ENCODE peak calls at places on chromosome 6, in ten cellular contexts. U is fibroblast of lung, Z is neural progenitor cell, X is H9, D is Karpas-422, F is OCI-LY7, O is PC-3, R is SK-N-SH, M is IMR-90, P is GM23338. V is an unnamed sample.

GRCh38 chr6:20669571-20670314 is 135.5 kb downstream of the CDKAL1 start:
- DNase-seq in O (no peak), U (no peak), Z (no peak), M (peak), D (no peak), F (no peak), P (no peak), R (no peak), X (no peak), V (no peak)

GRCh38 chr6:15364401-15365037 is 118.7 kb downstream of the JARID2 start:
- DNase-seq in F (no peak), U (no peak), X (no peak), O (no peak), Z (no peak), R (no peak), D (no peak), M (no peak), P (no peak), V (no peak)

GRCh38 chr6:45148278-45148677 is 179.9 kb upstream of the RUNX2 start:
- DNase-seq in O (no peak), D (no peak), X (no peak), U (peak), P (no peak), R (no peak), M (peak), Z (no peak), F (no peak), V (peak)

GRCh38 chr6:11858439-11858838 is 79.8 kb upstream of the ADTRP start:
- DNase-seq in O (no peak), X (no peak), R (no peak), F (no peak), M (no peak), P (no peak), U (no peak), D (no peak), Z (no peak), V (no peak)

GRCh38 chr6:29968130-29968529 is 25.8 kb downstream of the HLA-A start:
- DNase-seq in P (peak), Z (no peak), M (peak), D (no peak), O (peak), F (no peak), U (no peak), R (no peak), X (no peak), V (peak)

GRCh38 chr6:104700371-104701185 is 159.1 kb downstream of the HACE1 start:
- DNase-seq in U (no peak), R (no peak), F (no peak), M (no peak), X (no peak), Z (peak), P (peak), O (no peak), D (no peak), V (no peak)

GRCh38 chr6:166672624-166673165 is 45.6 kb upstream of the RPS6KA2 start:
- DNase-seq in P (no peak), O (no peak), M (no peak), Z (no peak), D (no peak), X (no peak), U (no peak), F (no peak), R (peak), V (no peak)

GRCh38 chr6:15522026-15522425 is 140.8 kb downstream of the DTNBP1 start:
- DNase-seq in Z (no peak), P (no peak), M (no peak), D (no peak), U (no peak), X (peak), F (no peak), O (no peak), R (no peak), V (no peak)

GRCh38 chr6:39227476-39227875 is 1.8 kb downstream of the KCNK5 start:
- DNase-seq in O (no peak), Z (no peak), R (no peak), X (no peak), P (no peak), D (no peak), M (no peak), U (no peak), F (no peak), V (no peak)
- H3K4me2 ChIP-seq in O (no peak), Z (peak), R (no peak), X (peak), P (peak), D (no peak), M (no peak), U (no peak), F (no peak), V (no peak)

GRCh38 chr6:4776493-4776966 is 326 bp downstream of the CDYL start:
- DNase-seq in M (no peak), X (peak), F (peak), R (peak), O (no peak), P (peak), Z (peak), U (no peak), D (peak), V (no peak)

GRCh38 chr6:4772750-4773149 is 3.5 kb upstream of the CDYL start:
- DNase-seq in Z (no peak), F (no peak), U (no peak), O (no peak), P (peak), D (no peak), M (no peak), R (no peak), X (peak), V (no peak)

GRCh38 chr6:4774715-4775590 is 1.3 kb upstream of the CDYL start:
- DNase-seq in F (no peak), R (peak), P (peak), X (peak), D (no peak), O (no peak), M (no peak), Z (peak), U (no peak), V (peak)

GRCh38 chr6:4775591-4776492 is at the start of gene CDYL:
- DNase-seq in F (peak), M (peak), R (peak), Z (peak), O (peak), P (peak), D (peak), U (peak), X (peak), V (peak)

GRCh38 chr6:4774296-4774695 is 1.9 kb upstream of the CDYL start:
- DNase-seq in Z (no peak), O (no peak), F (no peak), R (no peak), P (peak), X (no peak), D (no peak), M (no peak), U (no peak), V (no peak)
- H2AFZ ChIP-seq in Z (peak), O (no peak), F (no peak), R (no peak), P (no peak), X (no peak), D (no peak), M (no peak), U (no peak), V (peak)

GRCh38 chr6:69584913-69585729 is 211.7 kb downstream of the LMBRD1 start:
- DNase-seq in X (no peak), O (no peak), U (no peak), P (peak), D (no peak), Z (peak), R (peak), F (peak), M (no peak), V (no peak)
- H3K4me2 ChIP-seq in X (no peak), O (no peak), U (no peak), P (no peak), D (no peak), Z (no peak), R (peak), F (peak), M (no peak), V (no peak)

GRCh38 chr6:8017705-8018104 is 46.5 kb downstream of the BLOC1S5 start:
- DNase-seq in O (no peak), U (no peak), Z (no peak), R (no peak), F (no peak), M (no peak), X (no peak), D (no peak), P (no peak), V (no peak)
- H2AFZ ChIP-seq in O (no peak), U (no peak), Z (no peak), R (no peak), F (peak), M (no peak), X (no peak), D (peak), P (no peak), V (no peak)

DNA sequence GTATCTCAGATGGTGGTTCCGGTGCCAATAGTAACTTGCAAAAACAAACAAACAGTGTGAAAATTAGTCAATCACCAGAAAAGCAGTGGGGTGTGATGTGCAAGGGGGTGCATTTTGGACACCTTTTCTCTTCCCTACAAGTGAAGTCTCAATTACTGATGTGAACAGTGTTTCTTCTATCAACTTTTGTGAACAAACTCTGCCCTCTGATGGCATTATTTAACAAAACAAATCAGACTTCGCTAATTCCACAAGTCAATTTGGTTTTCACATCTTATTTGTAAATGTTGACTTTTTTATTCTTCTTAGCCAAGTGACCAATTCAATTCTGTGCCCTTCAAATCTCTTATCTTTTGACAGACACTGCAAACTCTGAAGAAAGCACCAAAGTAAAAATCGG is 212.2 kb downstream of the UST start:
- DNase-seq in Z (no peak), R (no peak), D (no peak), O (peak), F (no peak), P (no peak), U (no peak), X (no peak), M (no peak), V (no peak)
- H3K4me2 ChIP-seq in Z (no peak), R (no peak), D (no peak), O (no peak), F (no peak), P (no peak), U (no peak), X (no peak), M (no peak), V (no peak)

GRCh38 chr6:89356644-89357043 is 4.1 kb upstream of the UBE2J1 start:
- DNase-seq in X (no peak), U (no peak), P (no peak), R (no peak), D (no peak), Z (no peak), M (no peak), F (peak), O (no peak), V (no peak)
- H2AFZ ChIP-seq in X (no peak), U (no peak), P (no peak), R (no peak), D (no peak), Z (no peak), M (no peak), F (no peak), O (no peak), V (no peak)